ENCODE peak calls at places on chromosomes 5 and 9, in four cellular contexts. Q, Z, J and C are unnamed samples.

GRCh38 chr5:141478321-141478945 is 2.7 kb downstream of the PCDHGC3 start:
- DNase-seq in J (peak; percentile 7), Z (no peak), Q (peak; percentile 90), C (no peak)

GRCh38 chr9:6616976-6617375 is 28.6 kb downstream of the GLDC start:
- DNase-seq in Q (no peak), Z (no peak), J (no peak), C (no peak)

GRCh38 chr5:138545919-138546562 is 3.0 kb upstream of the ETF1 start:
- DNase-seq in Z (no peak), Q (no peak), J (no peak), C (no peak)

GRCh38 chr9:120107138-120107537 is 472.8 kb downstream of the CDK5RAP2 start:
- DNase-seq in Z (no peak), J (no peak), Q (no peak), C (no peak)

GRCh38 chr9:33320568-33321261 is 30.4 kb downstream of the NFX1 start:
- DNase-seq in J (no peak), Z (no peak), Q (no peak), C (peak; percentile 81)

GRCh38 chr5:95823738-95824609 is 1.4 kb upstream of the GLRX start:
- DNase-seq in J (peak; percentile 46), Z (peak; percentile 89), Q (no peak), C (peak; percentile 90)

GRCh38 chr9:83706703-83707517 is 848 bp downstream of the UBQLN1 start:
- DNase-seq in Z (peak; percentile 30), J (peak; percentile 33), Q (peak; percentile 74), C (peak; percentile 28)

GRCh38 chr9:72315089-72315509 is 49.9 kb downstream of the ZFAND5 start:
- DNase-seq in J (no peak), Q (no peak), Z (no peak), C (peak; percentile 24)

GRCh38 chr5:63121471-63121870 is 542.9 kb downstream of the LRRC70 start:
- DNase-seq in Q (no peak), J (no peak), Z (no peak), C (no peak)

GRCh38 chr5:137185193-137185592 is 313.9 kb downstream of the SPOCK1 start:
- DNase-seq in Z (no peak), J (no peak), Q (no peak), C (no peak)

GRCh38 chr5:160444407-160444806 is 22.8 kb downstream of the PTTG1 start:
- DNase-seq in Z (peak; percentile 22), Q (no peak), J (no peak), C (no peak)

GRCh38 chr9:81685763-81686613 is 3.4 kb downstream of the TLE1 start:
- DNase-seq in Z (peak; percentile 46), J (no peak), Q (no peak), C (no peak)

GRCh38 chr5:146188358-146188757 is 5.9 kb upstream of the LARS1 start:
- DNase-seq in Z (no peak), J (no peak), Q (no peak), C (no peak)

GRCh38 chr5:78659714-78660113 is 11.1 kb upstream of the LHFPL2 start:
- DNase-seq in J (no peak), Z (peak; percentile 23), Q (no peak), C (no peak)

GRCh38 chr5:170221319-170221718 is 11.5 kb upstream of the C5orf58 start:
- DNase-seq in Z (no peak), J (no peak), Q (no peak), C (no peak)

GRCh38 chr9:129166962-129167557 is 11.0 kb downstream of the IER5L start:
- DNase-seq in Z (peak; percentile 58), Q (peak; percentile 67), J (peak; percentile 91), C (peak; percentile 79)

GRCh38 chr5:387491-388265 is 55.3 kb upstream of the EXOC3 start:
- DNase-seq in Q (no peak), Z (no peak), J (no peak), C (no peak)

GRCh38 chr9:79129865-79130480 is 441.8 kb upstream of the TLE4 start:
- DNase-seq in J (peak; percentile 11), Z (peak; percentile 1), Q (peak; percentile 55), C (peak; percentile 26)

GRCh38 chr9:92735907-92736600 is 28.6 kb downstream of the BICD2 start:
- DNase-seq in Z (no peak), J (no peak), Q (no peak), C (no peak)

GRCh38 chr9:92612292-92612691 is 57.6 kb downstream of the IPPK start:
- DNase-seq in Q (no peak), J (no peak), Z (no peak), C (no peak)

GRCh38 chr9:95067057-95067456 is 250.5 kb downstream of the FANCC start:
- DNase-seq in Q (no peak), Z (no peak), J (no peak), C (no peak)

GRCh38 chr9:978117-978830 is 1.8 kb downstream of the DMRT3 start:
- DNase-seq in Z (no peak), Q (no peak), J (no peak), C (no peak)

GRCh38 chr5:133735346-133735745 is 123.0 kb upstream of the FSTL4 start:
- DNase-seq in Q (no peak), J (no peak), Z (peak; percentile 29), C (no peak)

GRCh38 chr9:110364451-110364850 is 26.8 kb upstream of the TXNDC8 start:
- DNase-seq in J (no peak), Q (no peak), Z (no peak), C (no peak)

GRCh38 chr5:23257656-23258055 is 249.8 kb upstream of the PRDM9 start:
- DNase-seq in Z (no peak), J (no peak), Q (no peak), C (no peak)

GRCh38 chr9:120774719-120775118 is 18.5 kb downstream of the FBXW2 start:
- DNase-seq in Z (no peak), J (peak; percentile 29), Q (no peak), C (peak; percentile 22)

GRCh38 chr5:172743112-172743959 is 27.7 kb downstream of the DUSP1 start:
- DNase-seq in Z (no peak), Q (no peak), J (no peak), C (no peak)

GRCh38 chr9:98222885-98223640 is 30.6 kb upstream of the CORO2A start:
- DNase-seq in J (no peak), Q (no peak), Z (peak; percentile 81), C (peak; percentile 79)

GRCh38 chr5:114055318-114055788 is 306.5 kb upstream of the KCNN2 start:
- DNase-seq in Q (peak; percentile 76), J (no peak), Z (no peak), C (no peak)
- TF ChIP-seq HMGXB4 in Q (peak; percentile 83), J (no peak), Z (no peak), C (no peak)

GRCh38 chr9:136624184-136624951 is 38.3 kb upstream of the EGFL7 start:
- DNase-seq in Z (no peak), J (no peak), Q (no peak), C (no peak)

GRCh38 chr9:136622538-136622948 is 40.2 kb upstream of the EGFL7 start:
- DNase-seq in J (no peak), Q (no peak), Z (no peak), C (no peak)

GRCh38 chr9:136623016-136623848 is 39.5 kb upstream of the EGFL7 start:
- DNase-seq in Q (no peak), J (no peak), Z (no peak), C (no peak)

GRCh38 chr9:136625101-136626065 is 37.3 kb upstream of the EGFL7 start:
- DNase-seq in J (no peak), Z (peak; percentile 69), Q (no peak), C (peak; percentile 67)

GRCh38 chr9:136623849-136624183 is 38.9 kb upstream of the EGFL7 start:
- DNase-seq in Q (no peak), J (no peak), Z (no peak), C (no peak)
- TF ChIP-seq USF2 in Q (no peak), J (no peak), Z (no peak), C (no peak)

GRCh38 chr5:61332369-61332745 is 299 bp downstream of the ZSWIM6 start:
- DNase-seq in Z (no peak), J (no peak), Q (peak; percentile 40), C (no peak)
- TF ChIP-seq HMGXB4 in Z (no peak), J (no peak), Q (no peak), C (no peak)

DNA sequence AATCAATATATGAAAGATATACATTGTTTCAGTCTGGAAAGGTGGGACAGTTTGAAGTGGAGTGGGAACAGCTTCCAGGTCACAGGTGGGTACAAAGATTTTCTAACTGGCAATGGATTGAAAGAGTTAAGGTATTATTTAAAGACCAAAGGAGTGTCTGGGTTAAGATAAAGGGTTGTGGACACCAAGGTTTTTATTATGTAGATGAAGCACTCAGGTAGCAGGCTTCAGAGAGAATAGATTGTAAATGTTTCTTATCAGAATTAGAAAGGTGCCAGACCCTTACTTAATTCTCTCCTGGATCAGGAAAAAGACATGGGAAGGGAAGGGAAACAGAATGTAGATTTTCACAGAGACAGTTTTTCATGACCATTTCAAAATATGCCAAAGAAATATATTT is 1174.8 kb downstream of the MAT2B start:
- DNase-seq in J (no peak), Q (no peak), Z (no peak), C (no peak)
- TF ChIP-seq USF2 in J (no peak), Q (no peak), Z (no peak), C (no peak)

GRCh38 chr9:36214571-36214970 is 23.9 kb downstream of the CLTA start:
- DNase-seq in J (no peak), Z (no peak), Q (no peak), C (no peak)
- TF ChIP-seq HMGXB4 in J (no peak), Z (no peak), Q (no peak), C (no peak)

GRCh38 chr5:119966028-119966427 is 336.7 kb downstream of the FAM170A start:
- DNase-seq in J (no peak), Z (no peak), Q (no peak), C (no peak)

DNA sequence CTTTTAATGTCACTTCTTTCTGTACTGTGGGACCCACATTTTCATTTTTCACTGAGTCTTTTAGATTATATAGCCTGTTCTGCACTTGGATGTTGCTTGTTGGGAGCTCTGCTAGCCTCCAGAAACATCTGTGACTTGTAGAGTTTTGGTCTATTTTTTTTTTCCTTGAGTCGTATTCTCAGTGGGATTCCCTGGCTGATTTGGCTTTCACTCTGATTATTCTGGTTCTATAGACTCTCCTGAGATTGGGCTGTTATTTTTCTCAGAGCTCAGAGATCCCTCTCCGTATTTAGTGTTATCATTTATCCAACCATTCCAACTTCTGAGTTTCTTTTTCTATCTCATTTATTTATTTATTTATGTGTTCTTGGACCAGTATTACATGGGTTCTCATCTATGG is 339.3 kb downstream of the FAM170A start:
- DNase-seq in Z (no peak), Q (no peak), J (no peak), C (no peak)
- TF ChIP-seq USF2 in Z (no peak), Q (no peak), J (no peak), C (no peak)

DNA sequence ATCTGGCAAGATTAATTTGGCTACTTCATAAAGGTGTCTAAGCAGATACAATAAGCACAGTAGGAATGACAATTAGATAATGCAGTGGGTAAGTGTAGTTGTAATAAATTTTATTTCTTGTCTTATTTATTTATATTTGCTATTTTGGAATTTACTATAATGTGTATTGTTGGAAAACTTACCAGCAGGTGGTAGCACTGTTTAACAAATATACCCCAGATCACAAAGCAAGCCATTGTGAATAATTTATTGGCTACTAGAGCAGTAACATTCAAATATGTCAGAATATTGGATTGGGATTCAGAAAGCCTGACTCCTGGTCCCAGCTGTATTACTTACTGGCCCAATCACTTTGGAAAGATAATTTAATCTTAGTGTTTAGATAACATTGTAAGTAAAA is 78.0 kb downstream of the ISOC1 start:
- DNase-seq in Z (no peak), J (no peak), Q (no peak), C (no peak)
- TF ChIP-seq HMGXB4 in Z (no peak), J (no peak), Q (no peak), C (no peak)

GRCh38 chr9:117278656-117279055 is 136.2 kb downstream of the ASTN2 start:
- DNase-seq in J (no peak), Z (no peak), Q (no peak), C (no peak)
- TF ChIP-seq USF2 in J (no peak), Z (no peak), Q (no peak), C (no peak)